ENCODE peak calls at places on chromosomes 2 and 18, in seven cellular contexts. J, C, H, Q, D, K and V are unnamed samples.

GRCh38 chr2:232292395-232293154 is 86.0 kb upstream of the ALPP start:
- DNase-seq in J (peak), C (peak), H (peak), Q (peak), D (peak), K (peak), V (no peak)

GRCh38 chr2:851078-851477 is 99.6 kb upstream of the SNTG2 start:
- DNase-seq in J (no peak), C (no peak), H (no peak), Q (no peak), D (no peak), K (no peak), V (no peak)

GRCh38 chr18:33951031-33951430 is 273.7 kb downstream of the NOL4 start:
- DNase-seq in J (peak), C (no peak), H (no peak), Q (no peak), D (no peak), K (no peak), V (no peak)

GRCh38 chr2:85162746-85163301 is 29.6 kb downstream of the TCF7L1 start:
- DNase-seq in J (peak), C (peak), H (no peak), Q (no peak), D (no peak), K (peak), V (no peak)

GRCh38 chr2:229170171-229170570 is 100.9 kb downstream of the PID1 start:
- DNase-seq in J (peak), C (peak), H (no peak), Q (no peak), D (no peak), K (peak), V (no peak)

GRCh38 chr18:72727038-72727690 is 140.6 kb downstream of the NETO1 start:
- DNase-seq in J (no peak), C (no peak), H (peak), Q (no peak), D (peak), K (no peak), V (no peak)

GRCh38 chr2:204664708-204665121 is 119.4 kb downstream of the PARD3B start:
- DNase-seq in J (peak), C (peak), H (no peak), Q (peak), D (no peak), K (peak), V (no peak)

GRCh38 chr2:188333751-188334524 is 42.3 kb downstream of the GULP1 start:
- DNase-seq in J (peak), C (no peak), H (no peak), Q (no peak), D (no peak), K (peak), V (no peak)

GRCh38 chr2:129827251-129827894 is 152.1 kb upstream of the RAB6C start:
- DNase-seq in J (no peak), C (no peak), H (no peak), Q (no peak), D (no peak), K (no peak), V (no peak)

GRCh38 chr2:238290079-238290478 is 1.7 kb upstream of the PER2 start:
- DNase-seq in J (no peak), C (peak), H (peak), Q (peak), D (peak), K (peak), V (no peak)

GRCh38 chr2:126535408-126535807 is 120.5 kb upstream of the GYPC start:
- DNase-seq in J (no peak), C (no peak), H (no peak), Q (no peak), D (no peak), K (no peak), V (no peak)

GRCh38 chr2:63841254-63842022 is at the start of gene UGP2:
- DNase-seq in J (peak), C (peak), H (peak), Q (peak), D (peak), K (peak), V (no peak)

GRCh38 chr18:12035481-12035880 is 54.2 kb downstream of the IMPA2 start:
- DNase-seq in J (no peak), C (no peak), H (no peak), Q (no peak), D (no peak), K (no peak), V (no peak)

GRCh38 chr2:209431701-209432100 is 7.9 kb downstream of the MAP2 start:
- DNase-seq in J (peak), C (peak), H (peak), Q (no peak), D (no peak), K (peak), V (no peak)

GRCh38 chr18:42813570-42813969 is 301.9 kb downstream of the RIT2 start:
- DNase-seq in J (no peak), C (no peak), H (no peak), Q (no peak), D (no peak), K (no peak), V (no peak)

GRCh38 chr2:118833716-118834439 is 13.6 kb downstream of the EN1 start:
- DNase-seq in J (no peak), C (no peak), H (no peak), Q (no peak), D (no peak), K (no peak), V (no peak)

GRCh38 chr2:42248846-42249245 is 79.7 kb downstream of the EML4 start:
- DNase-seq in J (no peak), C (no peak), H (no peak), Q (no peak), D (no peak), K (no peak), V (no peak)

GRCh38 chr2:84169871-84170270 is 289.2 kb downstream of the SUCLG1 start:
- DNase-seq in J (no peak), C (no peak), H (no peak), Q (no peak), D (no peak), K (no peak), V (no peak)

GRCh38 chr2:10404324-10405143 is 43.6 kb downstream of the ODC1 start:
- DNase-seq in J (no peak), C (peak), H (no peak), Q (no peak), D (no peak), K (no peak), V (no peak)

GRCh38 chr2:118185210-118186109 is 97.2 kb downstream of the INSIG2 start:
- DNase-seq in J (peak), C (peak), H (peak), Q (peak), D (peak), K (peak), V (no peak)

GRCh38 chr2:222040333-222040732 is 258.5 kb downstream of the PAX3 start:
- DNase-seq in J (no peak), C (no peak), H (no peak), Q (no peak), D (no peak), K (no peak), V (no peak)

GRCh38 chr2:20622731-20623130 is 28.2 kb downstream of the HS1BP3 start:
- DNase-seq in J (no peak), C (no peak), H (peak), Q (no peak), D (no peak), K (no peak), V (no peak)

GRCh38 chr2:203544402-203544801 is 9.3 kb upstream of the RAPH1 start:
- DNase-seq in J (no peak), C (no peak), H (no peak), Q (no peak), D (no peak), K (no peak), V (no peak)

GRCh38 chr18:8798996-8799395 is 93.6 kb downstream of the MTCL1 start:
- DNase-seq in J (peak), C (no peak), H (peak), Q (no peak), D (no peak), K (no peak), V (no peak)

GRCh38 chr2:20577495-20578235 is 73.2 kb downstream of the HS1BP3 start:
- DNase-seq in J (no peak), C (peak), H (peak), Q (peak), D (no peak), K (no peak), V (no peak)

GRCh38 chr18:48803518-48803917 is 147.2 kb downstream of the SMAD7 start:
- DNase-seq in J (no peak), C (no peak), H (no peak), Q (no peak), D (no peak), K (no peak), V (no peak)

GRCh38 chr2:45845566-45845965 is 194.1 kb downstream of the PRKCE start:
- DNase-seq in J (no peak), C (no peak), H (no peak), Q (no peak), D (no peak), K (no peak), V (no peak)

GRCh38 chr2:73063472-73063871 is 8.0 kb downstream of the SFXN5 start:
- DNase-seq in J (no peak), C (peak), H (no peak), Q (no peak), D (no peak), K (no peak), V (no peak)

GRCh38 chr2:150303281-150303680 is 184.2 kb downstream of the RND3 start:
- DNase-seq in J (peak), C (peak), H (no peak), Q (no peak), D (no peak), K (peak), V (no peak)

GRCh38 chr2:26720322-26721166 is 28.0 kb downstream of the KCNK3 start:
- DNase-seq in J (peak), C (peak), H (peak), Q (peak), D (peak), K (peak), V (no peak)

GRCh38 chr2:209977386-209978239 is 24.8 kb upstream of the RPE start:
- DNase-seq in J (peak), C (peak), H (no peak), Q (peak), D (peak), K (peak), V (no peak)

GRCh38 chr2:218878941-218879761 is 1.5 kb upstream of the WNT10A start:
- DNase-seq in J (no peak), C (no peak), H (no peak), Q (no peak), D (peak), K (no peak), V (no peak)

GRCh38 chr2:157489981-157490380 is 46.1 kb upstream of the CYTIP start:
- DNase-seq in J (no peak), C (no peak), H (no peak), Q (no peak), D (no peak), K (no peak), V (no peak)

GRCh38 chr2:17600805-17601204 is 60.3 kb downstream of the VSNL1 start:
- DNase-seq in J (no peak), C (no peak), H (no peak), Q (no peak), D (no peak), K (no peak), V (no peak)

GRCh38 chr2:25079050-25079635 is 37.3 kb downstream of the EFR3B start:
- DNase-seq in J (no peak), C (no peak), H (no peak), Q (no peak), D (no peak), K (no peak), V (no peak)

GRCh38 chr2:27756091-27756490 is 15.4 kb upstream of the MRPL33 start:
- DNase-seq in J (no peak), C (no peak), H (no peak), Q (no peak), D (no peak), K (no peak), V (no peak)

GRCh38 chr18:25843791-25844190 is 246.6 kb downstream of the SS18 start:
- DNase-seq in J (no peak), C (no peak), H (no peak), Q (no peak), D (no peak), K (no peak), V (no peak)

GRCh38 chr2:26917135-26917836 is 53.2 kb upstream of the MAPRE3 start:
- DNase-seq in J (no peak), C (no peak), H (no peak), Q (no peak), D (no peak), K (no peak), V (no peak)